ENCODE peak calls at places on chromosomes 4 and X, in four cellular contexts. I is germinal center, J is aorta, K is T-helper 9 cell. Y is an unnamed sample.

GRCh38 chr4:188691811-188692210 is 552.6 kb downstream of the TRIML1 start:
- DNase-seq in I (no peak), J (no peak), K (no peak), Y (no peak)

GRCh38 chr4:100289530-100289888 is 99.2 kb upstream of the DDIT4L start:
- DNase-seq in K (no peak), J (no peak), I (no peak), Y (no peak)

GRCh38 chr4:5824635-5825034 is 68.3 kb downstream of the CRMP1 start:
- DNase-seq in I (no peak), K (no peak), J (no peak), Y (no peak)

GRCh38 chr4:145623831-145624230 is 4.6 kb downstream of the MMAA start:
- DNase-seq in K (no peak), I (no peak), J (no peak), Y (no peak)

GRCh38 chr4:168832746-168833575 is 177.1 kb downstream of the CBR4 start:
- DNase-seq in J (peak; percentile 85), I (peak; percentile 14), K (no peak), Y (peak; percentile 87)

GRCh38 chrX:55787063-55787462 is 69.5 kb downstream of the RRAGB start:
- DNase-seq in K (no peak), I (no peak), J (no peak), Y (no peak)

GRCh38 chr4:134691915-134692314 is 490.3 kb upstream of the PABPC4L start:
- DNase-seq in I (no peak), K (no peak), J (no peak), Y (no peak)

GRCh38 chr4:99808260-99808857 is 8.3 kb upstream of the DAPP1 start:
- DNase-seq in J (no peak), I (peak; percentile 69), K (peak; percentile 51), Y (no peak)

GRCh38 chrX:85573801-85574200 is 194.3 kb upstream of the POF1B start:
- DNase-seq in I (no peak), J (no peak), K (no peak), Y (no peak)

GRCh38 chr4:96736352-96736889 is 896.5 kb downstream of the PDHA2 start:
- DNase-seq in I (no peak), J (no peak), K (no peak), Y (no peak)

GRCh38 chrX:77422886-77423648 is 24.1 kb upstream of the FGF16 start:
- DNase-seq in I (no peak), J (no peak), K (no peak), Y (no peak)

GRCh38 chr4:69095301-69095731 is 958 bp upstream of the UGT2B7 start:
- DNase-seq in J (no peak), I (no peak), K (no peak), Y (no peak)

GRCh38 chr4:25236971-25237370 is 3.1 kb downstream of the PI4K2B start:
- DNase-seq in I (no peak), J (no peak), K (no peak), Y (no peak)

GRCh38 chr4:84379881-84380618 is 119.0 kb downstream of the NKX6-1 start:
- DNase-seq in K (no peak), I (no peak), J (no peak), Y (no peak)

GRCh38 chr4:67918428-67918827 is 34.6 kb upstream of the TMPRSS11D start:
- DNase-seq in J (no peak), K (no peak), I (no peak), Y (no peak)

GRCh38 chr4:128570380-128570779 is 239.1 kb upstream of the JADE1 start:
- DNase-seq in I (no peak), J (no peak), K (no peak), Y (no peak)